ENCODE peak calls at places on chromosomes 16 and 17, in six cellular contexts. I is dermis blood vessel endothelial cell; J is IMR-90; S is adrenal gland; U is activated naive CD4-positive, alpha-beta T cell treated with anti-CD3 and anti-CD28 coated beads, Interleukin-2, amount 50 U/mL, for 16 hours; F is B cell. G is an unnamed sample.

GRCh38 chr17:36459045-36459444 is 27.4 kb upstream of the ZNHIT3 start:
- DNase-seq in F (no peak), J (no peak), I (no peak), U (no peak), S (no peak), G (no peak)

GRCh38 chr17:37735165-37735564 is 9.7 kb downstream of the HNF1B start:
- DNase-seq in F (no peak), J (no peak), I (no peak), U (no peak), S (no peak), G (no peak)

GRCh38 chr16:56294599-56294998 is 103.3 kb downstream of the GNAO1 start:
- DNase-seq in J (peak), S (no peak), I (no peak), F (no peak), U (no peak), G (peak)

GRCh38 chr17:28878981-28879380 is 18.6 kb downstream of the FLOT2 start:
- DNase-seq in F (no peak), S (no peak), U (no peak), I (peak), J (peak), G (peak)

GRCh38 chr17:36463916-36464764 is 22.3 kb upstream of the ZNHIT3 start:
- DNase-seq in U (peak), I (peak), S (peak), J (peak), F (no peak), G (peak)

GRCh38 chr16:1706386-1707192 is 594 bp downstream of the MAPK8IP3 start:
- DNase-seq in U (peak), I (peak), S (peak), J (peak), F (peak), G (peak)

GRCh38 chr17:42720996-42721583 is 23.8 kb downstream of the EZH1 start:
- DNase-seq in U (no peak), I (peak), J (peak), S (no peak), F (peak), G (peak)

GRCh38 chr17:20127660-20128413 is 118.7 kb downstream of the SPECC1 start:
- DNase-seq in I (no peak), J (peak), U (no peak), S (no peak), F (no peak), G (no peak)

GRCh38 chr16:54175169-54175551 is 111.4 kb downstream of the IRX3 start:
- DNase-seq in J (no peak), F (no peak), I (no peak), S (no peak), U (no peak), G (no peak)